ENCODE peak calls at places on chromosome 16, in seven cellular contexts. One of them, this sample, is unnamed.

GRCh38 chr16:46853713-46854443 is 22.9 kb upstream of the C16orf87 start:
- DNase-seq in stimulated activated naive CD4-positive, alpha-beta T cell: peak
- DNase-seq in endothelial cell: peak
- DNase-seq in effector memory CD8-positive, alpha-beta T cell: peak
- DNase-seq in ACHN: peak
- DNase-seq in left cardiac atrium: peak
- DNase-seq in NCI-H2081: peak
- DNase-seq in this sample: peak

GRCh38 chr16:26642047-26642664 is 424.6 kb upstream of the C16orf82 start:
- DNase-seq in stimulated activated naive CD4-positive, alpha-beta T cell: no peak
- DNase-seq in endothelial cell: no peak
- DNase-seq in effector memory CD8-positive, alpha-beta T cell: no peak
- DNase-seq in ACHN: no peak
- DNase-seq in left cardiac atrium: no peak
- DNase-seq in NCI-H2081: no peak
- DNase-seq in this sample: no peak

GRCh38 chr16:8854298-8854948 is 14.4 kb downstream of the CARHSP1 start:
- DNase-seq in stimulated activated naive CD4-positive, alpha-beta T cell: no peak
- DNase-seq in endothelial cell: no peak
- DNase-seq in effector memory CD8-positive, alpha-beta T cell: no peak
- DNase-seq in ACHN: no peak
- DNase-seq in left cardiac atrium: peak
- DNase-seq in NCI-H2081: no peak
- DNase-seq in this sample: no peak

GRCh38 chr16:78211951-78212350 is 112.5 kb downstream of the WWOX start:
- DNase-seq in stimulated activated naive CD4-positive, alpha-beta T cell: no peak
- DNase-seq in endothelial cell: no peak
- DNase-seq in effector memory CD8-positive, alpha-beta T cell: no peak
- DNase-seq in ACHN: no peak
- DNase-seq in left cardiac atrium: no peak
- DNase-seq in NCI-H2081: no peak
- DNase-seq in this sample: no peak

GRCh38 chr16:65834680-65835079 is 531.8 kb upstream of the CDH5 start:
- DNase-seq in stimulated activated naive CD4-positive, alpha-beta T cell: no peak
- DNase-seq in endothelial cell: no peak
- DNase-seq in effector memory CD8-positive, alpha-beta T cell: no peak
- DNase-seq in ACHN: no peak
- DNase-seq in left cardiac atrium: no peak
- DNase-seq in NCI-H2081: no peak
- DNase-seq in this sample: no peak

GRCh38 chr16:85554114-85554790 is 58.9 kb upstream of the GSE1 start:
- DNase-seq in stimulated activated naive CD4-positive, alpha-beta T cell: peak
- DNase-seq in endothelial cell: no peak
- DNase-seq in effector memory CD8-positive, alpha-beta T cell: peak
- DNase-seq in ACHN: peak
- DNase-seq in left cardiac atrium: peak
- DNase-seq in NCI-H2081: peak
- DNase-seq in this sample: peak

GRCh38 chr16:77913738-77914263 is 108.5 kb upstream of the CLEC3A start:
- DNase-seq in stimulated activated naive CD4-positive, alpha-beta T cell: no peak
- DNase-seq in endothelial cell: no peak
- DNase-seq in effector memory CD8-positive, alpha-beta T cell: no peak
- DNase-seq in ACHN: no peak
- DNase-seq in left cardiac atrium: no peak
- DNase-seq in NCI-H2081: no peak
- DNase-seq in this sample: no peak

GRCh38 chr16:11697319-11697718 is 29.1 kb downstream of the SNN start:
- DNase-seq in stimulated activated naive CD4-positive, alpha-beta T cell: no peak
- DNase-seq in endothelial cell: no peak
- DNase-seq in effector memory CD8-positive, alpha-beta T cell: no peak
- DNase-seq in ACHN: no peak
- DNase-seq in left cardiac atrium: no peak
- DNase-seq in NCI-H2081: no peak
- DNase-seq in this sample: no peak

GRCh38 chr16:85321856-85322271 is 209.6 kb upstream of the CIBAR2 start:
- DNase-seq in stimulated activated naive CD4-positive, alpha-beta T cell: no peak
- DNase-seq in endothelial cell: no peak
- DNase-seq in effector memory CD8-positive, alpha-beta T cell: no peak
- DNase-seq in ACHN: peak
- DNase-seq in left cardiac atrium: peak
- DNase-seq in NCI-H2081: no peak
- DNase-seq in this sample: no peak

GRCh38 chr16:1374418-1375297 is 22.9 kb downstream of the GNPTG start:
- DNase-seq in stimulated activated naive CD4-positive, alpha-beta T cell: no peak
- DNase-seq in endothelial cell: no peak
- DNase-seq in effector memory CD8-positive, alpha-beta T cell: no peak
- DNase-seq in ACHN: no peak
- DNase-seq in left cardiac atrium: no peak
- DNase-seq in NCI-H2081: no peak
- DNase-seq in this sample: no peak

GRCh38 chr16:3650631-3651265 is 3.7 kb upstream of the DNASE1 start:
- DNase-seq in stimulated activated naive CD4-positive, alpha-beta T cell: no peak
- DNase-seq in endothelial cell: no peak
- DNase-seq in effector memory CD8-positive, alpha-beta T cell: no peak
- DNase-seq in ACHN: no peak
- DNase-seq in left cardiac atrium: no peak
- DNase-seq in NCI-H2081: no peak
- DNase-seq in this sample: no peak

GRCh38 chr16:66429290-66429962 is 2.3 kb downstream of the BEAN1 start:
- DNase-seq in stimulated activated naive CD4-positive, alpha-beta T cell: no peak
- DNase-seq in endothelial cell: no peak
- DNase-seq in effector memory CD8-positive, alpha-beta T cell: no peak
- DNase-seq in ACHN: no peak
- DNase-seq in left cardiac atrium: no peak
- DNase-seq in NCI-H2081: no peak
- DNase-seq in this sample: no peak

GRCh38 chr16:11613381-11614303 is 26.9 kb upstream of the LITAF start:
- DNase-seq in stimulated activated naive CD4-positive, alpha-beta T cell: no peak
- DNase-seq in endothelial cell: no peak
- DNase-seq in effector memory CD8-positive, alpha-beta T cell: peak
- DNase-seq in ACHN: no peak
- DNase-seq in left cardiac atrium: peak
- DNase-seq in NCI-H2081: no peak
- DNase-seq in this sample: no peak

GRCh38 chr16:81716478-81717210 is 62.4 kb upstream of the PLCG2 start:
- DNase-seq in stimulated activated naive CD4-positive, alpha-beta T cell: no peak
- DNase-seq in endothelial cell: no peak
- DNase-seq in effector memory CD8-positive, alpha-beta T cell: peak
- DNase-seq in ACHN: no peak
- DNase-seq in left cardiac atrium: no peak
- DNase-seq in NCI-H2081: no peak
- DNase-seq in this sample: no peak

GRCh38 chr16:11734025-11734652 is 8.5 kb downstream of the TXNDC11 start:
- DNase-seq in stimulated activated naive CD4-positive, alpha-beta T cell: no peak
- DNase-seq in endothelial cell: no peak
- DNase-seq in effector memory CD8-positive, alpha-beta T cell: no peak
- DNase-seq in ACHN: no peak
- DNase-seq in left cardiac atrium: no peak
- DNase-seq in NCI-H2081: no peak
- DNase-seq in this sample: no peak

GRCh38 chr16:2884041-2884451 is 1.0 kb downstream of the FLYWCH2 start:
- DNase-seq in stimulated activated naive CD4-positive, alpha-beta T cell: no peak
- DNase-seq in endothelial cell: no peak
- DNase-seq in effector memory CD8-positive, alpha-beta T cell: no peak
- DNase-seq in ACHN: peak
- DNase-seq in left cardiac atrium: no peak
- DNase-seq in NCI-H2081: peak
- DNase-seq in this sample: no peak

GRCh38 chr16:16045879-16046278 is 96.5 kb downstream of the ABCC1 start:
- DNase-seq in stimulated activated naive CD4-positive, alpha-beta T cell: no peak
- DNase-seq in endothelial cell: peak
- DNase-seq in effector memory CD8-positive, alpha-beta T cell: no peak
- DNase-seq in ACHN: no peak
- DNase-seq in left cardiac atrium: no peak
- DNase-seq in NCI-H2081: no peak
- DNase-seq in this sample: no peak

This sample was measured in activated T-helper 1 cell treated with anti-CD3 and anti-CD28 coated beads, Interleukin-12 subunit alpha, Interleukin-12 subunit beta, Interleukin-2, Interleukin-4 antibody, amounts not matched to agents 30 ng/mL and 10 ng/mL and 1 ng/mL, durations not matched to agents 14 hours and 24 hours and 36 hours.